ENCODE peak calls at places on chromosomes 13 and 19, in ten cellular contexts. X is NCI-H1436; O is DMS 273 treated with DMSO at 0.1 percent for 48 hours; Y is endothelial cell; T is NCI-H446; W is left lung; R is NAMALWA; J is COR-L47; V is cardiac muscle cell; F is activated naive CD4-positive, alpha-beta T cell treated with anti-CD3 and anti-CD28 coated beads for 36 hours. E is an unnamed sample.

GRCh38 chr19:4057913-4058695 is 8.6 kb downstream of the ZBTB7A start:
- DNase-seq in W (peak), O (no peak), Y (no peak), J (no peak), V (peak), X (no peak), R (no peak), F (peak), T (no peak), E (peak)

GRCh38 chr13:28329395-28330158 is 165.4 kb downstream of the FLT1 start:
- DNase-seq in V (peak), X (no peak), T (no peak), O (no peak), W (no peak), Y (peak), F (no peak), J (no peak), R (no peak), E (peak)

GRCh38 chr13:112249644-112250610 is 126.2 kb upstream of the SPACA7 start:
- DNase-seq in O (no peak), V (no peak), Y (no peak), J (no peak), X (no peak), R (no peak), F (no peak), W (no peak), T (no peak), E (no peak)

GRCh38 chr19:42028304-42029216 is 34.5 kb upstream of the ATP1A3 start:
- DNase-seq in X (no peak), Y (peak), V (no peak), W (no peak), J (no peak), T (peak), F (peak), R (peak), O (peak), E (no peak)

GRCh38 chr13:49058761-49059160 is 83.0 kb downstream of the FNDC3A start:
- DNase-seq in O (no peak), X (no peak), W (no peak), J (no peak), R (no peak), V (no peak), F (no peak), Y (no peak), T (no peak), E (no peak)

GRCh38 chr19:31826325-31826724 is 477.1 kb upstream of the TSHZ3 start:
- DNase-seq in V (no peak), Y (no peak), F (no peak), O (no peak), X (no peak), W (no peak), R (no peak), J (no peak), T (no peak), E (no peak)

GRCh38 chr13:72384879-72385278 is 342.6 kb downstream of the MZT1 start:
- DNase-seq in O (no peak), R (no peak), J (no peak), V (peak), F (no peak), W (no peak), T (no peak), Y (no peak), X (no peak), E (peak)

GRCh38 chr19:49570138-49570856 is 10.1 kb downstream of the NOSIP start:
- DNase-seq in T (peak), Y (peak), X (peak), F (peak), V (peak), R (peak), J (peak), O (peak), W (no peak), E (peak)

GRCh38 chr19:53332484-53332883 is 1.1 kb upstream of the ZNF845 start:
- DNase-seq in Y (no peak), V (no peak), R (no peak), X (no peak), F (no peak), O (no peak), T (no peak), W (no peak), J (no peak), E (no peak)

GRCh38 chr19:35732540-35733179 is 9.6 kb downstream of the IGFLR1 start:
- DNase-seq in Y (no peak), X (no peak), F (no peak), V (no peak), W (no peak), R (no peak), T (no peak), J (no peak), O (no peak), E (no peak)